ENCODE peak calls at places on chromosomes 5 and 9, in four cellular contexts. Z, T, C and M are unnamed samples.

GRCh38 chr9:69157751-69158466 is 16.2 kb upstream of the TJP2 start:
- DNase-seq in C (peak; percentile 57), Z (no peak), T (no peak), M (no peak)

GRCh38 chr9:131422241-131422792 is 28.4 kb downstream of the PRRC2B start:
- DNase-seq in T (peak; percentile 91), C (no peak), Z (no peak), M (peak; percentile 53)

GRCh38 chr5:156595132-156595787 is 254.8 kb upstream of the PPP1R2B start:
- DNase-seq in T (no peak), Z (no peak), C (no peak), M (peak; percentile 81)

GRCh38 chr9:35904966-35905781 is 828 bp upstream of the HRCT1 start:
- DNase-seq in C (peak; percentile 50), Z (no peak), T (no peak), M (no peak)

GRCh38 chr9:75672478-75672877 is 218.0 kb upstream of the PCSK5 start:
- DNase-seq in C (no peak), T (no peak), Z (no peak), M (no peak)

GRCh38 chr9:95080961-95081658 is 236.4 kb downstream of the FANCC start:
- DNase-seq in C (no peak), T (no peak), Z (no peak), M (peak; percentile 26)

GRCh38 chr9:38274746-38275250 is 117.7 kb upstream of the ALDH1B1 start:
- DNase-seq in T (no peak), Z (no peak), C (peak; percentile 14), M (no peak)

GRCh38 chr5:13695076-13695712 is 249.3 kb downstream of the DNAH5 start:
- DNase-seq in C (no peak), Z (no peak), T (no peak), M (no peak)

GRCh38 chr5:76771705-76772405 is 47.0 kb upstream of the F2RL1 start:
- DNase-seq in Z (no peak), T (peak; percentile 5), C (peak; percentile 78), M (no peak)

GRCh38 chr5:58335518-58335917 is 124.4 kb downstream of the PLK2 start:
- DNase-seq in T (no peak), Z (no peak), C (peak; percentile 10), M (no peak)

GRCh38 chr9:119159386-119159785 is 209.8 kb downstream of the BRINP1 start:
- DNase-seq in C (no peak), T (no peak), Z (no peak), M (no peak)

GRCh38 chr9:137688261-137688660 is 69.5 kb downstream of the EHMT1 start:
- DNase-seq in Z (no peak), C (no peak), T (no peak), M (no peak)

GRCh38 chr9:101995231-101995630 is 256.8 kb upstream of the GRIN3A start:
- DNase-seq in Z (no peak), T (no peak), C (no peak), M (no peak)

GRCh38 chr9:3241290-3241689 is 284.5 kb downstream of the RFX3 start:
- DNase-seq in Z (no peak), C (peak; percentile 19), T (no peak), M (no peak)

GRCh38 chr9:83197611-83198010 is 134.7 kb upstream of the RASEF start:
- DNase-seq in C (no peak), Z (no peak), T (no peak), M (no peak)